ENCODE peak calls at places on chromosome 6, in eight cellular contexts. One of them, this sample, is unnamed.

GRCh38 chr6:89357390-89357789 is 4.9 kb upstream of the UBE2J1 start:
- DNase-seq in upper lobe of right lung: no peak
- DNase-seq in activated CD4-positive, CD25-positive, alpha-beta regulatory T cell treated with anti-CD3 and anti-CD28 coated beads, Interleukin-2, amount 50 U/mL, for 16 hours: no peak
- DNase-seq in pancreas: no peak
- DNase-seq in HCEC 1CT: no peak
- DNase-seq in left ventricle myocardium superior: no peak
- DNase-seq in T-helper 22 cell: no peak
- DNase-seq in stimulated activated CD4-positive, alpha-beta T cell treated with anti-CD3 and anti-CD28 coated beads, TNF-alpha, amount 100 ng/mL, for 24 hours: no peak
- DNase-seq in this sample: no peak

GRCh38 chr6:6998194-6998569 is 109.6 kb upstream of the RREB1 start:
- DNase-seq in activated CD4-positive, CD25-positive, alpha-beta regulatory T cell treated with anti-CD3 and anti-CD28 coated beads, Interleukin-2, amount 50 U/mL, for 16 hours: no peak
- DNase-seq in HCEC 1CT: no peak
- DNase-seq in upper lobe of right lung: no peak
- DNase-seq in T-helper 22 cell: no peak
- DNase-seq in pancreas: no peak
- DNase-seq in left ventricle myocardium superior: no peak
- DNase-seq in stimulated activated CD4-positive, alpha-beta T cell treated with anti-CD3 and anti-CD28 coated beads, TNF-alpha, amount 100 ng/mL, for 24 hours: no peak
- DNase-seq in this sample: no peak

GRCh38 chr6:8683204-8683603 is 247.9 kb upstream of the SLC35B3 start:
- DNase-seq in activated CD4-positive, CD25-positive, alpha-beta regulatory T cell treated with anti-CD3 and anti-CD28 coated beads, Interleukin-2, amount 50 U/mL, for 16 hours: no peak
- DNase-seq in stimulated activated CD4-positive, alpha-beta T cell treated with anti-CD3 and anti-CD28 coated beads, TNF-alpha, amount 100 ng/mL, for 24 hours: no peak
- DNase-seq in upper lobe of right lung: no peak
- DNase-seq in HCEC 1CT: no peak
- DNase-seq in T-helper 22 cell: no peak
- DNase-seq in left ventricle myocardium superior: no peak
- DNase-seq in pancreas: no peak
- DNase-seq in this sample: no peak

GRCh38 chr6:169891421-169891820 is 140.0 kb downstream of the ERMARD start:
- DNase-seq in HCEC 1CT: no peak
- DNase-seq in pancreas: no peak
- DNase-seq in stimulated activated CD4-positive, alpha-beta T cell treated with anti-CD3 and anti-CD28 coated beads, TNF-alpha, amount 100 ng/mL, for 24 hours: no peak
- DNase-seq in upper lobe of right lung: no peak
- DNase-seq in left ventricle myocardium superior: no peak
- DNase-seq in T-helper 22 cell: no peak
- DNase-seq in activated CD4-positive, CD25-positive, alpha-beta regulatory T cell treated with anti-CD3 and anti-CD28 coated beads, Interleukin-2, amount 50 U/mL, for 16 hours: no peak
- DNase-seq in this sample: no peak

GRCh38 chr6:20716865-20717264 is 182.6 kb downstream of the CDKAL1 start:
- DNase-seq in activated CD4-positive, CD25-positive, alpha-beta regulatory T cell treated with anti-CD3 and anti-CD28 coated beads, Interleukin-2, amount 50 U/mL, for 16 hours: no peak
- DNase-seq in HCEC 1CT: no peak
- DNase-seq in stimulated activated CD4-positive, alpha-beta T cell treated with anti-CD3 and anti-CD28 coated beads, TNF-alpha, amount 100 ng/mL, for 24 hours: no peak
- DNase-seq in pancreas: no peak
- DNase-seq in upper lobe of right lung: no peak
- DNase-seq in left ventricle myocardium superior: no peak
- DNase-seq in T-helper 22 cell: no peak
- DNase-seq in this sample: no peak

GRCh38 chr6:7204726-7205125 is 97.0 kb downstream of the RREB1 start:
- DNase-seq in upper lobe of right lung: no peak
- DNase-seq in left ventricle myocardium superior: no peak
- DNase-seq in T-helper 22 cell: no peak
- DNase-seq in activated CD4-positive, CD25-positive, alpha-beta regulatory T cell treated with anti-CD3 and anti-CD28 coated beads, Interleukin-2, amount 50 U/mL, for 16 hours: no peak
- DNase-seq in pancreas: no peak
- DNase-seq in HCEC 1CT: no peak
- DNase-seq in stimulated activated CD4-positive, alpha-beta T cell treated with anti-CD3 and anti-CD28 coated beads, TNF-alpha, amount 100 ng/mL, for 24 hours: no peak
- DNase-seq in this sample: no peak

GRCh38 chr6:168314948-168315347 is 4.6 kb downstream of the DACT2 start:
- DNase-seq in activated CD4-positive, CD25-positive, alpha-beta regulatory T cell treated with anti-CD3 and anti-CD28 coated beads, Interleukin-2, amount 50 U/mL, for 16 hours: no peak
- DNase-seq in T-helper 22 cell: no peak
- DNase-seq in left ventricle myocardium superior: no peak
- DNase-seq in pancreas: no peak
- DNase-seq in stimulated activated CD4-positive, alpha-beta T cell treated with anti-CD3 and anti-CD28 coated beads, TNF-alpha, amount 100 ng/mL, for 24 hours: no peak
- DNase-seq in HCEC 1CT: no peak
- DNase-seq in upper lobe of right lung: no peak
- DNase-seq in this sample: no peak

GRCh38 chr6:29827579-29828470 is at the start of gene HLA-G:
- DNase-seq in pancreas: peak
- DNase-seq in activated CD4-positive, CD25-positive, alpha-beta regulatory T cell treated with anti-CD3 and anti-CD28 coated beads, Interleukin-2, amount 50 U/mL, for 16 hours: no peak
- DNase-seq in HCEC 1CT: no peak
- DNase-seq in upper lobe of right lung: no peak
- DNase-seq in stimulated activated CD4-positive, alpha-beta T cell treated with anti-CD3 and anti-CD28 coated beads, TNF-alpha, amount 100 ng/mL, for 24 hours: no peak
- DNase-seq in left ventricle myocardium superior: no peak
- DNase-seq in T-helper 22 cell: no peak
- DNase-seq in this sample: no peak

GRCh38 chr6:35213161-35213823 is 464 bp upstream of the SCUBE3 start:
- DNase-seq in pancreas: no peak
- DNase-seq in HCEC 1CT: no peak
- DNase-seq in upper lobe of right lung: no peak
- DNase-seq in stimulated activated CD4-positive, alpha-beta T cell treated with anti-CD3 and anti-CD28 coated beads, TNF-alpha, amount 100 ng/mL, for 24 hours: no peak
- DNase-seq in left ventricle myocardium superior: no peak
- DNase-seq in T-helper 22 cell: no peak
- DNase-seq in activated CD4-positive, CD25-positive, alpha-beta regulatory T cell treated with anti-CD3 and anti-CD28 coated beads, Interleukin-2, amount 50 U/mL, for 16 hours: no peak
- DNase-seq in this sample: no peak

GRCh38 chr6:128743974-128744765 is 138.8 kb upstream of the LAMA2 start:
- DNase-seq in stimulated activated CD4-positive, alpha-beta T cell treated with anti-CD3 and anti-CD28 coated beads, TNF-alpha, amount 100 ng/mL, for 24 hours: no peak
- DNase-seq in T-helper 22 cell: no peak
- DNase-seq in activated CD4-positive, CD25-positive, alpha-beta regulatory T cell treated with anti-CD3 and anti-CD28 coated beads, Interleukin-2, amount 50 U/mL, for 16 hours: no peak
- DNase-seq in pancreas: no peak
- DNase-seq in left ventricle myocardium superior: no peak
- DNase-seq in HCEC 1CT: no peak
- DNase-seq in upper lobe of right lung: no peak
- DNase-seq in this sample: no peak

GRCh38 chr6:122788663-122789062 is 395 bp upstream of the SMPDL3A start:
- DNase-seq in HCEC 1CT: no peak
- DNase-seq in T-helper 22 cell: no peak
- DNase-seq in stimulated activated CD4-positive, alpha-beta T cell treated with anti-CD3 and anti-CD28 coated beads, TNF-alpha, amount 100 ng/mL, for 24 hours: no peak
- DNase-seq in left ventricle myocardium superior: no peak
- DNase-seq in activated CD4-positive, CD25-positive, alpha-beta regulatory T cell treated with anti-CD3 and anti-CD28 coated beads, Interleukin-2, amount 50 U/mL, for 16 hours: no peak
- DNase-seq in upper lobe of right lung: no peak
- DNase-seq in pancreas: no peak
- DNase-seq in this sample: no peak

GRCh38 chr6:82588020-82588419 is 224.4 kb downstream of the TPBG start:
- DNase-seq in HCEC 1CT: peak
- DNase-seq in pancreas: no peak
- DNase-seq in left ventricle myocardium superior: no peak
- DNase-seq in stimulated activated CD4-positive, alpha-beta T cell treated with anti-CD3 and anti-CD28 coated beads, TNF-alpha, amount 100 ng/mL, for 24 hours: no peak
- DNase-seq in T-helper 22 cell: no peak
- DNase-seq in upper lobe of right lung: no peak
- DNase-seq in activated CD4-positive, CD25-positive, alpha-beta regulatory T cell treated with anti-CD3 and anti-CD28 coated beads, Interleukin-2, amount 50 U/mL, for 16 hours: no peak
- DNase-seq in this sample: no peak

GRCh38 chr6:55089325-55089724 is 85.0 kb upstream of the HCRTR2 start:
- DNase-seq in HCEC 1CT: no peak
- DNase-seq in T-helper 22 cell: no peak
- DNase-seq in activated CD4-positive, CD25-positive, alpha-beta regulatory T cell treated with anti-CD3 and anti-CD28 coated beads, Interleukin-2, amount 50 U/mL, for 16 hours: no peak
- DNase-seq in pancreas: no peak
- DNase-seq in stimulated activated CD4-positive, alpha-beta T cell treated with anti-CD3 and anti-CD28 coated beads, TNF-alpha, amount 100 ng/mL, for 24 hours: no peak
- DNase-seq in upper lobe of right lung: no peak
- DNase-seq in left ventricle myocardium superior: no peak
- DNase-seq in this sample: no peak

GRCh38 chr6:15837205-15837604 is 174.4 kb upstream of the DTNBP1 start:
- DNase-seq in pancreas: no peak
- DNase-seq in stimulated activated CD4-positive, alpha-beta T cell treated with anti-CD3 and anti-CD28 coated beads, TNF-alpha, amount 100 ng/mL, for 24 hours: no peak
- DNase-seq in activated CD4-positive, CD25-positive, alpha-beta regulatory T cell treated with anti-CD3 and anti-CD28 coated beads, Interleukin-2, amount 50 U/mL, for 16 hours: no peak
- DNase-seq in upper lobe of right lung: no peak
- DNase-seq in HCEC 1CT: no peak
- DNase-seq in T-helper 22 cell: no peak
- DNase-seq in left ventricle myocardium superior: no peak
- DNase-seq in this sample: no peak

GRCh38 chr6:35489066-35489465 is 7.8 kb downstream of the TEAD3 start:
- DNase-seq in stimulated activated CD4-positive, alpha-beta T cell treated with anti-CD3 and anti-CD28 coated beads, TNF-alpha, amount 100 ng/mL, for 24 hours: no peak
- DNase-seq in HCEC 1CT: no peak
- DNase-seq in upper lobe of right lung: no peak
- DNase-seq in pancreas: no peak
- DNase-seq in T-helper 22 cell: no peak
- DNase-seq in left ventricle myocardium superior: no peak
- DNase-seq in activated CD4-positive, CD25-positive, alpha-beta regulatory T cell treated with anti-CD3 and anti-CD28 coated beads, Interleukin-2, amount 50 U/mL, for 16 hours: no peak
- DNase-seq in this sample: no peak

GRCh38 chr6:40778186-40778585 is 191.0 kb upstream of the LRFN2 start:
- DNase-seq in left ventricle myocardium superior: no peak
- DNase-seq in stimulated activated CD4-positive, alpha-beta T cell treated with anti-CD3 and anti-CD28 coated beads, TNF-alpha, amount 100 ng/mL, for 24 hours: no peak
- DNase-seq in HCEC 1CT: no peak
- DNase-seq in upper lobe of right lung: no peak
- DNase-seq in pancreas: no peak
- DNase-seq in activated CD4-positive, CD25-positive, alpha-beta regulatory T cell treated with anti-CD3 and anti-CD28 coated beads, Interleukin-2, amount 50 U/mL, for 16 hours: no peak
- DNase-seq in T-helper 22 cell: no peak
- DNase-seq in this sample: no peak

GRCh38 chr6:109079981-109080380 is 14.7 kb downstream of the SESN1 start:
- DNase-seq in left ventricle myocardium superior: peak
- DNase-seq in pancreas: no peak
- DNase-seq in upper lobe of right lung: no peak
- DNase-seq in HCEC 1CT: no peak
- DNase-seq in stimulated activated CD4-positive, alpha-beta T cell treated with anti-CD3 and anti-CD28 coated beads, TNF-alpha, amount 100 ng/mL, for 24 hours: no peak
- DNase-seq in T-helper 22 cell: no peak
- DNase-seq in activated CD4-positive, CD25-positive, alpha-beta regulatory T cell treated with anti-CD3 and anti-CD28 coated beads, Interleukin-2, amount 50 U/mL, for 16 hours: no peak
- DNase-seq in this sample: no peak

GRCh38 chr6:138387577-138388368 is 10.1 kb downstream of the SMIM28 start:
- DNase-seq in HCEC 1CT: no peak
- DNase-seq in pancreas: no peak
- DNase-seq in T-helper 22 cell: no peak
- DNase-seq in activated CD4-positive, CD25-positive, alpha-beta regulatory T cell treated with anti-CD3 and anti-CD28 coated beads, Interleukin-2, amount 50 U/mL, for 16 hours: no peak
- DNase-seq in upper lobe of right lung: no peak
- DNase-seq in stimulated activated CD4-positive, alpha-beta T cell treated with anti-CD3 and anti-CD28 coated beads, TNF-alpha, amount 100 ng/mL, for 24 hours: no peak
- DNase-seq in left ventricle myocardium superior: no peak
- DNase-seq in this sample: no peak

GRCh38 chr6:11093591-11094410 is at the start of gene SMIM13:
- DNase-seq in left ventricle myocardium superior: peak
- DNase-seq in HCEC 1CT: peak
- DNase-seq in upper lobe of right lung: peak
- DNase-seq in stimulated activated CD4-positive, alpha-beta T cell treated with anti-CD3 and anti-CD28 coated beads, TNF-alpha, amount 100 ng/mL, for 24 hours: peak
- DNase-seq in T-helper 22 cell: peak
- DNase-seq in pancreas: peak
- DNase-seq in activated CD4-positive, CD25-positive, alpha-beta regulatory T cell treated with anti-CD3 and anti-CD28 coated beads, Interleukin-2, amount 50 U/mL, for 16 hours: peak
- DNase-seq in this sample: peak

GRCh38 chr6:169863149-169863525 is 111.7 kb downstream of the ERMARD start:
- DNase-seq in activated CD4-positive, CD25-positive, alpha-beta regulatory T cell treated with anti-CD3 and anti-CD28 coated beads, Interleukin-2, amount 50 U/mL, for 16 hours: no peak
- DNase-seq in pancreas: peak
- DNase-seq in stimulated activated CD4-positive, alpha-beta T cell treated with anti-CD3 and anti-CD28 coated beads, TNF-alpha, amount 100 ng/mL, for 24 hours: no peak
- DNase-seq in T-helper 22 cell: no peak
- DNase-seq in upper lobe of right lung: no peak
- DNase-seq in HCEC 1CT: no peak
- DNase-seq in left ventricle myocardium superior: no peak
- DNase-seq in this sample: no peak